ENCODE peak calls at places on chromosomes 3 and 15, in ten cellular contexts. One of them, this sample, is unnamed.

GRCh38 chr3:4533489-4534443 is 40.6 kb downstream of the ITPR1 start:
- DNase-seq in left cardiac atrium: peak; percentile 58
- DNase-seq in LoVo: no peak
- DNase-seq in sigmoid colon: no peak
- DNase-seq in T47D: peak; percentile 19
- DNase-seq in right atrium auricular region: no peak
- DNase-seq in NAMALWA: no peak
- DNase-seq in T-cell: no peak
- DNase-seq in AG10803: no peak
- DNase-seq in ecto neural progenitor cell: no peak
- DNase-seq in this sample: no peak

GRCh38 chr15:34753236-34753894 is 1.4 kb downstream of the GJD2 start:
- DNase-seq in left cardiac atrium: no peak
- DNase-seq in LoVo: no peak
- DNase-seq in sigmoid colon: no peak
- DNase-seq in T47D: peak; percentile 64
- DNase-seq in right atrium auricular region: no peak
- DNase-seq in NAMALWA: no peak
- DNase-seq in T-cell: no peak
- DNase-seq in AG10803: peak; percentile 58
- DNase-seq in ecto neural progenitor cell: peak; percentile 73
- DNase-seq in this sample: peak; percentile 63

GRCh38 chr3:146037697-146038096 is 123.3 kb downstream of the PLOD2 start:
- DNase-seq in left cardiac atrium: no peak
- DNase-seq in LoVo: no peak
- DNase-seq in sigmoid colon: no peak
- DNase-seq in T47D: no peak
- DNase-seq in right atrium auricular region: no peak
- DNase-seq in NAMALWA: no peak
- DNase-seq in T-cell: no peak
- DNase-seq in AG10803: peak; percentile 21
- DNase-seq in ecto neural progenitor cell: no peak
- DNase-seq in this sample: peak; percentile 49

GRCh38 chr15:57727031-57727430 is 20.5 kb downstream of the POLR2M start:
- DNase-seq in left cardiac atrium: no peak
- DNase-seq in LoVo: no peak
- DNase-seq in sigmoid colon: no peak
- DNase-seq in T47D: no peak
- DNase-seq in right atrium auricular region: no peak
- DNase-seq in NAMALWA: no peak
- DNase-seq in T-cell: no peak
- DNase-seq in AG10803: peak; percentile 13
- DNase-seq in ecto neural progenitor cell: no peak
- DNase-seq in this sample: no peak

GRCh38 chr15:60656041-60656440 is 177.1 kb upstream of the ICE2 start:
- DNase-seq in left cardiac atrium: no peak
- DNase-seq in LoVo: no peak
- DNase-seq in sigmoid colon: no peak
- DNase-seq in T47D: no peak
- DNase-seq in right atrium auricular region: no peak
- DNase-seq in NAMALWA: no peak
- DNase-seq in T-cell: no peak
- DNase-seq in AG10803: no peak
- DNase-seq in ecto neural progenitor cell: no peak
- DNase-seq in this sample: no peak

GRCh38 chr15:77826006-77826695 is 193.4 kb upstream of the LINGO1 start:
- DNase-seq in left cardiac atrium: peak; percentile 15
- DNase-seq in LoVo: no peak
- DNase-seq in sigmoid colon: no peak
- DNase-seq in T47D: no peak
- DNase-seq in right atrium auricular region: no peak
- DNase-seq in NAMALWA: no peak
- DNase-seq in T-cell: no peak
- DNase-seq in AG10803: no peak
- DNase-seq in ecto neural progenitor cell: no peak
- DNase-seq in this sample: no peak

GRCh38 chr3:138205527-138205926 is 18.4 kb downstream of the ARMC8 start:
- DNase-seq in left cardiac atrium: no peak
- DNase-seq in LoVo: no peak
- DNase-seq in sigmoid colon: no peak
- DNase-seq in T47D: no peak
- DNase-seq in right atrium auricular region: no peak
- DNase-seq in NAMALWA: no peak
- DNase-seq in T-cell: no peak
- DNase-seq in AG10803: no peak
- DNase-seq in ecto neural progenitor cell: no peak
- DNase-seq in this sample: no peak

GRCh38 chr15:47888721-47889120 is 171.4 kb downstream of the SEMA6D start:
- DNase-seq in left cardiac atrium: no peak
- DNase-seq in LoVo: no peak
- DNase-seq in sigmoid colon: no peak
- DNase-seq in T47D: no peak
- DNase-seq in right atrium auricular region: no peak
- DNase-seq in NAMALWA: no peak
- DNase-seq in T-cell: no peak
- DNase-seq in AG10803: peak; percentile 55
- DNase-seq in ecto neural progenitor cell: no peak
- DNase-seq in this sample: peak; percentile 64

GRCh38 chr3:175386630-175387029 is 527.5 kb downstream of the NAALADL2 start:
- DNase-seq in left cardiac atrium: no peak
- DNase-seq in LoVo: no peak
- DNase-seq in sigmoid colon: no peak
- DNase-seq in T47D: no peak
- DNase-seq in right atrium auricular region: no peak
- DNase-seq in NAMALWA: no peak
- DNase-seq in T-cell: no peak
- DNase-seq in AG10803: peak; percentile 74
- DNase-seq in ecto neural progenitor cell: no peak
- DNase-seq in this sample: peak; percentile 89

GRCh38 chr15:71118345-71118744 is 3.1 kb downstream of the THSD4 start:
- DNase-seq in left cardiac atrium: no peak
- DNase-seq in LoVo: no peak
- DNase-seq in sigmoid colon: no peak
- DNase-seq in T47D: no peak
- DNase-seq in right atrium auricular region: no peak
- DNase-seq in NAMALWA: no peak
- DNase-seq in T-cell: no peak
- DNase-seq in AG10803: no peak
- DNase-seq in ecto neural progenitor cell: no peak
- DNase-seq in this sample: no peak

GRCh38 chr15:78007965-78008886 is 69.3 kb downstream of the TBC1D2B start:
- DNase-seq in left cardiac atrium: peak; percentile 86
- DNase-seq in LoVo: no peak
- DNase-seq in sigmoid colon: peak; percentile 94
- DNase-seq in T47D: no peak
- DNase-seq in right atrium auricular region: peak; percentile 90
- DNase-seq in NAMALWA: no peak
- DNase-seq in T-cell: no peak
- DNase-seq in AG10803: peak; percentile 86
- DNase-seq in ecto neural progenitor cell: no peak
- DNase-seq in this sample: peak; percentile 85

GRCh38 chr3:19937459-19938362 is 3.7 kb upstream of the EFHB start:
- DNase-seq in left cardiac atrium: no peak
- DNase-seq in LoVo: peak; percentile 14
- DNase-seq in sigmoid colon: no peak
- DNase-seq in T47D: no peak
- DNase-seq in right atrium auricular region: no peak
- DNase-seq in NAMALWA: no peak
- DNase-seq in T-cell: no peak
- DNase-seq in AG10803: no peak
- DNase-seq in ecto neural progenitor cell: no peak
- DNase-seq in this sample: no peak

GRCh38 chr3:87268646-87269211 is 7.7 kb downstream of the POU1F1 start:
- DNase-seq in left cardiac atrium: no peak
- DNase-seq in LoVo: no peak
- DNase-seq in sigmoid colon: no peak
- DNase-seq in T47D: no peak
- DNase-seq in right atrium auricular region: no peak
- DNase-seq in NAMALWA: no peak
- DNase-seq in T-cell: no peak
- DNase-seq in AG10803: no peak
- DNase-seq in ecto neural progenitor cell: no peak
- DNase-seq in this sample: peak; percentile 5

GRCh38 chr3:196757876-196758739 is 18.5 kb downstream of the PAK2 start:
- DNase-seq in left cardiac atrium: no peak
- DNase-seq in LoVo: no peak
- DNase-seq in sigmoid colon: no peak
- DNase-seq in T47D: no peak
- DNase-seq in right atrium auricular region: no peak
- DNase-seq in NAMALWA: no peak
- DNase-seq in T-cell: no peak
- DNase-seq in AG10803: peak; percentile 39
- DNase-seq in ecto neural progenitor cell: no peak
- DNase-seq in this sample: peak; percentile 92

GRCh38 chr3:131714585-131715220 is 211.9 kb upstream of the MRPL3 start:
- DNase-seq in left cardiac atrium: no peak
- DNase-seq in LoVo: no peak
- DNase-seq in sigmoid colon: no peak
- DNase-seq in T47D: no peak
- DNase-seq in right atrium auricular region: no peak
- DNase-seq in NAMALWA: no peak
- DNase-seq in T-cell: no peak
- DNase-seq in AG10803: no peak
- DNase-seq in ecto neural progenitor cell: no peak
- DNase-seq in this sample: no peak

GRCh38 chr15:97084650-97085049 is 754.1 kb downstream of the NR2F2 start:
- DNase-seq in left cardiac atrium: no peak
- DNase-seq in LoVo: no peak
- DNase-seq in sigmoid colon: no peak
- DNase-seq in T47D: no peak
- DNase-seq in right atrium auricular region: no peak
- DNase-seq in NAMALWA: no peak
- DNase-seq in T-cell: no peak
- DNase-seq in AG10803: peak; percentile 0
- DNase-seq in ecto neural progenitor cell: no peak
- DNase-seq in this sample: peak; percentile 1

GRCh38 chr3:191499307-191500125 is 38.6 kb downstream of the PYDC2 start:
- DNase-seq in left cardiac atrium: peak; percentile 56
- DNase-seq in LoVo: peak; percentile 22
- DNase-seq in sigmoid colon: peak; percentile 59
- DNase-seq in T47D: no peak
- DNase-seq in right atrium auricular region: no peak
- DNase-seq in NAMALWA: no peak
- DNase-seq in T-cell: no peak
- DNase-seq in AG10803: peak; percentile 5
- DNase-seq in ecto neural progenitor cell: no peak
- DNase-seq in this sample: peak; percentile 61

GRCh38 chr3:171320721-171321120 is 139.5 kb downstream of the TNIK start:
- DNase-seq in left cardiac atrium: no peak
- DNase-seq in LoVo: no peak
- DNase-seq in sigmoid colon: peak; percentile 73
- DNase-seq in T47D: no peak
- DNase-seq in right atrium auricular region: peak; percentile 59
- DNase-seq in NAMALWA: no peak
- DNase-seq in T-cell: no peak
- DNase-seq in AG10803: peak; percentile 23
- DNase-seq in ecto neural progenitor cell: no peak
- DNase-seq in this sample: no peak